ENCODE peak calls at places on chromosome 10, in seven cellular contexts. I, W, J, L, P, M and Z are unnamed samples.

GRCh38 chr10:132306951-132307751 is 599 bp downstream of the STK32C start:
- DNase-seq in W (no peak), L (no peak), J (peak), M (peak), P (peak), I (no peak), Z (no peak)

GRCh38 chr10:94567714-94568520 is 22.3 kb downstream of the HELLS start:
- DNase-seq in I (no peak), W (no peak), J (no peak), L (no peak), M (no peak), P (no peak), Z (no peak)

GRCh38 chr10:78779339-78779955 is 289.3 kb upstream of the ZMIZ1 start:
- DNase-seq in L (no peak), M (no peak), W (no peak), J (no peak), P (no peak), I (no peak), Z (no peak)

GRCh38 chr10:7488418-7488829 is 77.6 kb upstream of the SFMBT2 start:
- DNase-seq in J (no peak), L (no peak), W (no peak), M (no peak), P (no peak), I (no peak), Z (no peak)

GRCh38 chr10:516766-517165 is 172.7 kb downstream of the DIP2C start:
- DNase-seq in W (no peak), M (no peak), P (no peak), I (no peak), L (no peak), J (no peak), Z (no peak)

GRCh38 chr10:69318997-69319727 is 40.9 kb downstream of the HK1 start:
- DNase-seq in M (peak), J (peak), I (no peak), L (peak), P (peak), W (no peak), Z (no peak)

GRCh38 chr10:29861811-29862505 is 197.4 kb downstream of the JCAD start:
- DNase-seq in W (no peak), P (no peak), I (no peak), M (no peak), J (no peak), L (no peak), Z (no peak)

GRCh38 chr10:72081772-72082590 is 6.4 kb downstream of the SPOCK2 start:
- DNase-seq in M (no peak), I (no peak), L (peak), W (no peak), J (no peak), P (peak), Z (no peak)

GRCh38 chr10:114308470-114309110 is 69.5 kb downstream of the VWA2 start:
- DNase-seq in P (no peak), M (no peak), W (no peak), J (no peak), I (no peak), L (no peak), Z (no peak)

GRCh38 chr10:70417568-70417967 is 13.6 kb downstream of the EIF4EBP2 start:
- DNase-seq in W (no peak), I (no peak), L (no peak), P (no peak), J (no peak), M (no peak), Z (no peak)

GRCh38 chr10:113038183-113038582 is 88.1 kb downstream of the TCF7L2 start:
- DNase-seq in L (peak), J (no peak), M (no peak), I (no peak), W (no peak), P (no peak), Z (no peak)

GRCh38 chr10:13614530-13615332 is 28.0 kb downstream of the PRPF18 start:
- DNase-seq in I (no peak), L (no peak), J (peak), W (peak), M (no peak), P (no peak), Z (no peak)

GRCh38 chr10:133180915-133181639 is 21.1 kb downstream of the KNDC1 start:
- DNase-seq in I (no peak), W (no peak), L (no peak), M (no peak), J (no peak), P (no peak), Z (no peak)

GRCh38 chr10:132264966-132265877 is 42.5 kb downstream of the STK32C start:
- DNase-seq in J (peak), P (peak), M (no peak), I (no peak), W (no peak), L (no peak), Z (no peak)

GRCh38 chr10:27948191-27948590 is 50.7 kb downstream of the ODAD2 start:
- DNase-seq in I (no peak), J (no peak), W (no peak), L (no peak), M (no peak), P (no peak), Z (no peak)

GRCh38 chr10:43689618-43689954 is 40.9 kb upstream of the ZNF32 start:
- DNase-seq in W (no peak), I (no peak), M (no peak), J (peak), L (peak), P (peak), Z (no peak)

GRCh38 chr10:92880233-92880861 is 32.0 kb downstream of the EXOC6 start:
- DNase-seq in W (peak), J (peak), P (no peak), L (no peak), M (no peak), I (no peak), Z (peak)

GRCh38 chr10:57593983-57594573 is 673.6 kb downstream of the IPMK start:
- DNase-seq in L (no peak), M (no peak), W (no peak), J (no peak), I (no peak), P (no peak), Z (no peak)

GRCh38 chr10:131831561-131831960 is 69.2 kb upstream of the PPP2R2D start:
- DNase-seq in P (peak), M (no peak), I (no peak), J (no peak), L (no peak), W (no peak), Z (no peak)

GRCh38 chr10:61903991-61904350 is 2.5 kb downstream of the ARID5B start:
- DNase-seq in M (no peak), I (no peak), L (no peak), P (no peak), W (no peak), J (no peak), Z (no peak)

GRCh38 chr10:33233191-33233590 is 101.3 kb downstream of the NRP1 start:
- DNase-seq in W (no peak), P (no peak), J (no peak), M (no peak), I (no peak), L (no peak), Z (no peak)

GRCh38 chr10:95906675-95907453 is 911 bp upstream of the CC2D2B start:
- DNase-seq in I (peak), P (peak), J (peak), M (peak), W (peak), L (peak), Z (peak)

GRCh38 chr10:79401015-79401921 is 44.2 kb downstream of the ZCCHC24 start:
- DNase-seq in L (no peak), W (no peak), M (no peak), J (no peak), I (no peak), P (no peak), Z (no peak)

GRCh38 chr10:27030060-27030459 is 70.2 kb downstream of the ANKRD26 start:
- DNase-seq in J (no peak), M (no peak), W (no peak), I (no peak), L (no peak), P (no peak), Z (no peak)

GRCh38 chr10:71614946-71615345 is 104.6 kb downstream of the C10orf105 start:
- DNase-seq in L (no peak), W (no peak), P (no peak), I (no peak), J (no peak), M (no peak), Z (no peak)

GRCh38 chr10:104297697-104298660 is 29.0 kb downstream of the GSTO2 start:
- DNase-seq in J (peak), W (no peak), M (no peak), P (no peak), L (no peak), I (no peak), Z (no peak)

GRCh38 chr10:112913661-112914287 is 36.3 kb upstream of the TCF7L2 start:
- DNase-seq in W (no peak), J (no peak), L (peak), M (no peak), P (no peak), I (no peak), Z (no peak)

GRCh38 chr10:20890491-20891337 is 6.4 kb downstream of the NEBL start:
- DNase-seq in L (no peak), I (no peak), W (no peak), M (no peak), J (no peak), P (no peak), Z (no peak)
- H3K4me3 ChIP-seq in L (no peak), I (no peak), W (no peak), M (no peak), J (no peak), P (no peak), Z (no peak)

DNA sequence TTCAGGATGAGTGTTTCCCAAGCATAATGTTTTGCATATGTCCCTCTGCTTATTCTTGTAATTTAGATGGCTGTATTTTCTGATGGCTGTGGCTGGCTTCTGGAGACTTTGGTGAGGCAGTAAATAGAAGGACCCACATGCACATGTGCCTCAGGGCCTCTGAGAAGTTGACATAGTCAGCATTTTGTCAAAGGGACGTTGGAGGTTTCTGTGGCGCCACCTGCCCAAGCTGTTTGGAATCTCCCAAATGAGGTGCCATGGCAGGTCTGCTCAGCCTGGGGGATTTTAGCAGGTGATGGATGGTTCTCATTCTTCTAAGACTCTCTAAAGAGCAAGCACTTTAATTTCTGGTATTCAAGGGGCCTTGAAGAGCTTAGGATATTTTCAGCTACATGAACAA is 29.8 kb downstream of the C10orf120 start:
- DNase-seq in J (peak), P (no peak), I (no peak), W (no peak), L (no peak), M (no peak), Z (no peak)
- H3K4me3 ChIP-seq in J (no peak), P (no peak), I (no peak), W (no peak), L (no peak), M (no peak), Z (no peak)

DNA sequence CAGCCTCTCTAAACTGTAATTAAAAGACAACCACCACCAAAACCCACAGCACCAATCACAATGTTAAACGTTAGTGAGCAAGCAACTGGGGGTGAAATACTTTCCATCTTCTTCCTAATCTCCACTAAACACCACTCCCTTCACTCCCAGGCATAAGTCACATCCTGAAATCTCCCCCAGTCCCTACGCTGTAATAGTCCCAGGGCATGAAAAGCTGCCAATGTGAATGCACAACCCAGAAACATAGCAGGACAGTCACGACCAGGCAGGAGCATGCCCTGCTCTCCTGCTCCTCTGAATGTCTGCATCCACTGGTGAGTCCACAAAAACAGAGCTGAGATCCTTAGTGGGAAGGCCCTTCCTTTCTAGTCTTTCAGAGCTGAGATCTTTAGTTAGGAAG is 288.9 kb downstream of the PARD3 start:
- DNase-seq in L (no peak), W (no peak), M (no peak), I (no peak), J (no peak), P (no peak), Z (no peak)
- H3K4me3 ChIP-seq in L (no peak), W (peak), M (no peak), I (no peak), J (no peak), P (no peak), Z (no peak)

GRCh38 chr10:97498841-97499560 is at the start of gene UBTD1:
- DNase-seq in W (no peak), M (peak), J (peak), I (no peak), P (peak), L (peak), Z (no peak)

GRCh38 chr10:97498076-97498840 is at the start of gene MMS19:
- DNase-seq in I (peak), L (peak), J (peak), M (peak), W (peak), P (peak), Z (peak)

GRCh38 chr10:97499561-97500296 is 1.0 kb downstream of the UBTD1 start:
- DNase-seq in W (no peak), L (peak), P (peak), I (no peak), J (peak), M (peak), Z (no peak)

GRCh38 chr10:97497572-97498075 is 598 bp downstream of the MMS19 start:
- DNase-seq in P (peak), W (peak), M (peak), L (peak), J (peak), I (peak), Z (peak)

DNA sequence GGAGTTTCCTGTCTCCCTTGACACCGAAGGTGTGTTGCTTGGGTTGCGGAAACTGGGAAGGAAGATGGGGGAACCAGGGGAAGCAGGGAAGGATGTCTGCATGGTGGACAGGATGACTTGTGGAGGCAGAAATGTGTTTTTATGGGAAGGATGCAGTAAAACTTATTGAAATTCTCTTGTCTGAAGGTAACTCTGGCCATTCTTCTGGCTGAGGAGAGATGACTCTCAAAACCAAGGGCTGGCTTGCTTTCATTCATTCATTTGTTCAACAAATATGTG is 1.5 kb downstream of the UBTD1 start:
- DNase-seq in P (no peak), J (no peak), W (no peak), L (no peak), M (no peak), I (no peak), Z (no peak)
- H3K4me3 ChIP-seq in P (peak), J (peak), W (peak), L (no peak), M (no peak), I (no peak), Z (no peak)

DNA sequence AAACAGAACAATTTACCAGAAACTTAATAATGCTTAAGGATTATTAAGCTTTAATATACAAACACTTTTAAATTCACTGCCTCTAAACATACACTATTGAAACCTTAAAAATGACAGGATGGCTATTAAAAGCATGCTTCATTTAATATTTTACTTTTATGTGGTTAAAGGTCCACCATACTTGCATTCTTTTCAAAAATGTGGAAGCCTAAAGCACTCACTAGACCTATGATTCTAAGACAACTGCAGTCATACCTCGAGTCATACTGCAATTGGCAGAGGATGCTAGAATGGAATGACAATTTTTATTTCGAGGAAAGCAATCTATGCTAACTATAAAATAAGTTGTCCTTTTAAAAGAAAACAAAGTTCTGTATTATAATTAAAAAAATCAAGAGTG is 85.3 kb downstream of the PIP4K2A start:
- DNase-seq in I (no peak), J (no peak), P (no peak), M (no peak), L (no peak), W (no peak), Z (no peak)
- H3K4me3 ChIP-seq in I (peak), J (no peak), P (no peak), M (no peak), L (no peak), W (no peak), Z (no peak)

GRCh38 chr10:11687357-11687771 is 54.8 kb upstream of the ECHDC3 start:
- DNase-seq in I (no peak), M (no peak), P (no peak), J (no peak), W (no peak), L (no peak), Z (no peak)

GRCh38 chr10:11687779-11688447 is 54.3 kb upstream of the ECHDC3 start:
- DNase-seq in J (no peak), I (no peak), P (no peak), W (no peak), L (peak), M (no peak), Z (no peak)

GRCh38 chr10:11684717-11685645 is 57.2 kb upstream of the ECHDC3 start:
- DNase-seq in W (peak), I (peak), L (peak), M (peak), P (peak), J (peak), Z (peak)

GRCh38 chr10:11683529-11684320 is 58.5 kb upstream of the ECHDC3 start:
- DNase-seq in M (no peak), L (peak), P (peak), I (no peak), J (no peak), W (no peak), Z (no peak)

DNA sequence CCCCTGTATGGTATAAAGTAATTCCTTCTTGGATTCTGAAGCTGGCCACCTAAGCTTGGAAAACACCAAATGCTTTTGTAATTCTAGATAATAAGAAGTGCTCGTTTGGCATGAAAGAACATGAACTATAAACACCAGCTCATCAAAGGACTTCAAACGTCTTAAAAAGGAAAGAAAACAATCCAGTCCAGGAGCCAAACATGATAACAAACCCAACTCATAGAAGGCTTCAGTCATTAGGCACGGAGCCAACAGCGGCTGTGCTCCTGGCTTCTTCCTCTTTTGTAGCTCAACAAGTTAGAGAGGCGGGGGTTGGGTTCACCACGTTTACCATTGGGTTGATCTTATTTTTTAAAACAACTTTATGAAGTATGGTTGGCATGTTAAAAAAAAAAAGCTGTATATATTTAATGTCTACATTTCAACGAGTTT is 56.4 kb upstream of the ECHDC3 start:
- DNase-seq in W (no peak), J (no peak), P (peak), L (peak), M (no peak), I (peak), Z (peak)
- H3K4me3 ChIP-seq in W (peak), J (no peak), P (peak), L (no peak), M (peak), I (peak), Z (no peak)

GRCh38 chr10:122124808-122125207 is 135.8 kb downstream of the TACC2 start:
- DNase-seq in J (no peak), L (no peak), W (no peak), I (no peak), M (no peak), P (no peak), Z (no peak)

GRCh38 chr10:122126763-122127659 is 138.0 kb downstream of the TACC2 start:
- DNase-seq in L (no peak), W (peak), I (no peak), M (no peak), J (peak), P (no peak), Z (no peak)

GRCh38 chr10:122130474-122131110 is 140.5 kb upstream of the BTBD16 start:
- DNase-seq in J (no peak), I (no peak), W (no peak), M (no peak), P (no peak), L (no peak), Z (no peak)

GRCh38 chr10:122128357-122128756 is 139.4 kb downstream of the TACC2 start:
- DNase-seq in I (no peak), M (no peak), J (no peak), W (no peak), P (no peak), L (no peak), Z (no peak)

DNA sequence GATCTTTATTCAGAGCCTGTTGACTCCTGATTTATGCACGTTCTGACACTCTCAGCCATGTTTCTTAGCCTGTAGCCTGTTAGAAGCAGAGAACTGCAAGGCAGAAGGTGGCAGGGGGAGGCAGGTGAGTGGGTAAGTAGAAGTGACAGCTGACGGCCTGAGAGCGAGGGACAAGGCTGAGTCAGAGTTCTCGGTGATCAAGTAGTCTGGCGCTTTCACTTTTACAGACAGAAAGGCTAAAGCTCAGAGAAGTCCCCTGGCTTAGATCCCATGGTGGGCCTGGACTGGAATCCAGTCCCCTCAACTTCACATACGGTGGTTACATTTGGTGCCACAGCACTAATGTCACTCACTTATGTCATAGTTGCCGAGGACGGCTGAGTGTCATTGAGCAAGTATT is 139.0 kb downstream of the TACC2 start:
- DNase-seq in J (no peak), W (no peak), I (no peak), P (no peak), L (no peak), M (no peak), Z (no peak)
- H3K4me3 ChIP-seq in J (no peak), W (peak), I (no peak), P (peak), L (no peak), M (no peak), Z (no peak)

DNA sequence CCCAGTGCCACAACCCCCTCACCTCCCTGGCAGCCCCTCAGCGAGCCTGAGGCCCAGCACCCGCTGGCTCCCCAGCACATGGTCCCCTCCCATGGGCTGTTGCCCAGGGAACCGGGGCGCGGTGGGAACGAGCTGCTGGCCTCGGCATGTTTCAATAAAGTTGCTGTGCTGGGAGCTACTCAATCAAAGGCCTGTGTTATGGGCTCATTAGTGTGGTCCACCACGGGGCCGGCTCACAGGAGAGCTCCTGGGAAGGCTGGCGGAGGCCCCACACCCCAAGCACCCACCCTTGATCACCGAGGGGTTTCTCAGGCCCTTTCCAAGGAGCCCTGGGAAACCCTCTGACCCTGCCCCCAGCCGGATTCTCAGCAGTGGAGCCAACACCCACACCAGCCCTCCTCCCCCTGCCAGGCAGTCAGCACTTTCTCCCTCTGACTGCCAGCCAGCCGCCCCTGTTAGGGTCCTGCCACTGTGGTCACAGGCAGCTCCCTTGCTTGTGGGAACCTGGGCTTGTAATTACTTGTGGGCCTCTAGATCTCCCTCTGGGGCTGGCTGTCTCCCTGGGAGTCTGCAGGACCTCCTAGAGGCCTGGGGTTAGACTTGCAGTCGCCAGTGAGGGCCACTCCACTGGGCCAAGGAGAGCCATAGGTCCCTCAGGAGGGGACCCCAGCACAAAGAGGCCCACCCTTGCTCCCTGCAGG is 24.8 kb upstream of the TRIM8 start:
- DNase-seq in I (no peak), L (no peak), W (no peak), J (no peak), P (peak), M (no peak), Z (no peak)
- H3K4me3 ChIP-seq in I (no peak), L (no peak), W (no peak), J (no peak), P (no peak), M (no peak), Z (no peak)